ENCODE peak calls at places on chromosomes 6 and 20, in four cellular contexts. H is type B pancreatic cell, V is fibroblast of villous mesenchyme, E is endothelial cell. U is an unnamed sample.

GRCh38 chr6:141033101-141033500 is 1099.6 kb upstream of the GJE1 start:
- DNase-seq in H (no peak), V (peak), E (no peak), U (no peak)

GRCh38 chr6:118187568-118188164 is 280.6 kb downstream of the SLC35F1 start:
- DNase-seq in V (peak), E (no peak), H (no peak), U (no peak)

GRCh38 chr6:168090064-168090690 is 11.2 kb upstream of the FRMD1 start:
- DNase-seq in E (no peak), V (no peak), H (no peak), U (no peak)

GRCh38 chr6:145139451-145139850 is 595.9 kb downstream of the EPM2A start:
- DNase-seq in V (no peak), E (no peak), H (no peak), U (no peak)

GRCh38 chr6:37258405-37258704 is 411 bp upstream of the TMEM217 start:
- DNase-seq in V (no peak), H (no peak), E (no peak), U (no peak)

GRCh38 chr20:59728722-59729430 is 124.5 kb downstream of the PHACTR3 start:
- DNase-seq in H (peak), V (no peak), E (no peak), U (peak)

GRCh38 chr6:156658186-156658585 is 119.0 kb upstream of the ARID1B start:
- DNase-seq in E (no peak), H (no peak), V (peak), U (no peak)

GRCh38 chr6:158698876-158699440 is 49.1 kb downstream of the SYTL3 start:
- DNase-seq in V (no peak), H (no peak), E (no peak), U (peak)

GRCh38 chr6:162217811-162218450 is 509.6 kb downstream of the PRKN start:
- DNase-seq in H (no peak), V (no peak), E (no peak), U (no peak)

GRCh38 chr6:45419574-45420082 is 41.9 kb upstream of the SUPT3H start:
- DNase-seq in H (peak), V (peak), E (peak), U (peak)

GRCh38 chr6:91664327-91664959 is 1077.6 kb upstream of the MAP3K7 start:
- DNase-seq in E (no peak), H (no peak), V (no peak), U (no peak)

GRCh38 chr6:31403283-31403989 is at the start of gene MICA:
- DNase-seq in H (peak), E (peak), V (peak), U (peak)

GRCh38 chr6:31401403-31401802 is 2.0 kb upstream of the MICA start:
- DNase-seq in H (no peak), V (peak), E (no peak), U (no peak)

GRCh38 chr6:31402324-31403282 is 792 bp upstream of the MICA start:
- DNase-seq in V (peak), H (no peak), E (peak), U (peak)

GRCh38 chr6:31399589-31400466 is 3.6 kb upstream of the MICA start:
- DNase-seq in H (peak), V (peak), E (peak), U (peak)

GRCh38 chr6:31400467-31401289 is 2.7 kb upstream of the MICA start:
- DNase-seq in E (peak), V (peak), H (no peak), U (peak)
- TF ChIP-seq CTCF in E (no peak), V (no peak), H (no peak), U (no peak)

GRCh38 chr6:53793318-53793975 is 1.4 kb upstream of the LRRC1 start:
- DNase-seq in H (no peak), E (peak), V (peak), U (peak)
- TF ChIP-seq CTCF in H (no peak), E (no peak), V (no peak), U (no peak)

GRCh38 chr20:41570552-41570951 is 47.6 kb downstream of the CHD6 start:
- DNase-seq in H (no peak), V (no peak), E (no peak), U (no peak)

GRCh38 chr20:41571006-41571405 is 47.2 kb downstream of the CHD6 start:
- DNase-seq in V (no peak), E (no peak), H (no peak), U (no peak)

GRCh38 chr20:41563087-41563486 is 55.1 kb downstream of the CHD6 start:
- DNase-seq in E (no peak), H (no peak), V (no peak), U (no peak)

GRCh38 chr20:41567615-41568014 is 50.6 kb downstream of the CHD6 start:
- DNase-seq in E (no peak), V (no peak), H (no peak), U (no peak)

DNA sequence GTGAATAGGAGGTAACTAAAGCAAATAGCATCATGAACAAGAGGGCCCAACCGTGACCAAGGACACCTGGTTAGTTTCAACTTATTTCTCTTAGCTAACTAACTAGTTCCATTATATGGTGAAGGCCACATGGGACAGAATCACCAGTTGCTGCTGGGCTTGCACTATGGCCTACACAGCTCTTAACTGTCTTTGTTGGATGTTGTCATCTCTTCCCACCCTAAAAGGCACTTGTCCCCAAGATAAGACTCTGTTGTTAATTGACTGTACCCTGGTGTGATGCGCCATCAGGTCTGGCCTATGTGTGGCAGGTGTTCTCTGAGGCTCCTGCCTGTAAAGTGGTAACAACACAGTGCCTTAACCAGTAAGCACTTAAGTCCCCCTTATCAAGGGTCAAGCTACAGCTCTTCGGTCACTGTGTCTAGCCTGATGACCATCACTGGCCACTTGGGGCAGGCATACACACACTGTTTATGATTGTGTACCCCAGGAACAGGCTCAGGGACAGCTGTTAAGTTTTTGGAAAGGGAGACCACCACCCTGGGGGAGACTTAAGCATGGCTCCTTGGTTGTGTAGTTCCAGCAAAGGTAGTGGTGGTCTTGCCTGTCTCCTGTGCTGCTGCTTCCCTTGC is 51.2 kb downstream of the CHD6 start:
- DNase-seq in H (no peak), E (no peak), V (no peak), U (no peak)
- TF ChIP-seq CTCF in H (no peak), E (no peak), V (no peak), U (no peak)

GRCh38 chr6:2522521-2522920 is 228.2 kb downstream of the MYLK4 start:
- DNase-seq in E (no peak), H (no peak), V (no peak), U (no peak)

GRCh38 chr6:2523061-2523460 is 227.7 kb downstream of the MYLK4 start:
- DNase-seq in V (no peak), E (no peak), H (no peak), U (no peak)

GRCh38 chr6:2526766-2527165 is 224.0 kb downstream of the MYLK4 start:
- DNase-seq in E (no peak), H (no peak), V (no peak), U (no peak)

GRCh38 chr6:2528156-2528555 is 222.6 kb downstream of the MYLK4 start:
- DNase-seq in H (no peak), V (no peak), E (no peak), U (no peak)

GRCh38 chr6:2524090-2524489 is 226.6 kb downstream of the MYLK4 start:
- DNase-seq in E (peak), H (no peak), V (no peak), U (no peak)
- TF ChIP-seq CTCF in E (no peak), H (peak), V (peak), U (peak)

GRCh38 chr6:1612386-1612893 is 2.7 kb downstream of the FOXC1 start:
- DNase-seq in H (no peak), V (no peak), E (no peak), U (no peak)

GRCh38 chr6:1611572-1612385 is 2.1 kb downstream of the FOXC1 start:
- DNase-seq in E (peak), H (no peak), V (peak), U (no peak)

GRCh38 chr6:1610497-1611321 is 994 bp downstream of the FOXC1 start:
- DNase-seq in H (no peak), E (peak), V (no peak), U (no peak)

GRCh38 chr6:1609662-1610496 is at the start of gene FOXC1:
- DNase-seq in H (no peak), V (peak), E (peak), U (peak)

GRCh38 chr6:1611322-1611571 is 1.5 kb downstream of the FOXC1 start:
- DNase-seq in E (no peak), V (no peak), H (no peak), U (no peak)
- TF ChIP-seq CTCF in E (no peak), V (no peak), H (no peak), U (no peak)